ENCODE peak calls at places on chromosomes 6 and 20, in six cellular contexts. F is neuronal stem cell, H is H1, O is mesenchymal stem cell, M is IMR-90, T is trophoblast cell. Q is an unnamed sample.

GRCh38 chr6:38103921-38104320 is 284.4 kb downstream of the ZFAND3 start:
- DNase-seq in F (no peak), H (no peak), O (no peak), M (no peak), T (peak; percentile 5), Q (no peak)

GRCh38 chr6:16331328-16332174 is 93.2 kb downstream of the GMPR start:
- DNase-seq in F (peak; percentile 56), H (no peak), O (peak; percentile 88), M (peak; percentile 77), T (peak; percentile 80), Q (peak; percentile 74)

GRCh38 chr6:45969026-45969425 is 46.6 kb downstream of the CLIC5 start:
- DNase-seq in F (no peak), H (no peak), O (no peak), M (no peak), T (no peak), Q (no peak)

GRCh38 chr6:13848553-13849150 is 34.3 kb upstream of the MCUR1 start:
- DNase-seq in F (no peak), H (no peak), O (no peak), M (peak; percentile 37), T (no peak), Q (peak; percentile 32)

GRCh38 chr20:25048519-25048952 is 9.4 kb downstream of the ACSS1 start:
- DNase-seq in F (no peak), H (no peak), O (no peak), M (no peak), T (no peak), Q (no peak)

GRCh38 chr20:14597206-14597715 is 259.8 kb upstream of the FLRT3 start:
- DNase-seq in F (no peak), H (no peak), O (no peak), M (no peak), T (no peak), Q (no peak)

GRCh38 chr20:19781235-19781634 is 23.2 kb downstream of the RIN2 start:
- DNase-seq in F (no peak), H (no peak), O (peak; percentile 29), M (no peak), T (no peak), Q (no peak)

GRCh38 chr6:45461486-45461885 is 83.8 kb upstream of the SUPT3H start:
- DNase-seq in F (no peak), H (no peak), O (no peak), M (no peak), T (no peak), Q (no peak)

GRCh38 chr6:3757241-3757641 is 5.7 kb upstream of the PXDC1 start:
- DNase-seq in F (no peak), H (no peak), O (no peak), M (no peak), T (no peak), Q (no peak)

GRCh38 chr20:64145458-64146300 is 18.6 kb upstream of the MYT1 start:
- DNase-seq in F (no peak), H (no peak), O (no peak), M (no peak), T (no peak), Q (no peak)

GRCh38 chr6:157317129-157317814 is 6.0 kb downstream of the TMEM242 start:
- DNase-seq in F (no peak), H (no peak), O (peak; percentile 87), M (peak; percentile 92), T (peak; percentile 84), Q (no peak)

GRCh38 chr6:157246048-157246630 is 77.2 kb downstream of the TMEM242 start:
- DNase-seq in F (no peak), H (no peak), O (no peak), M (no peak), T (no peak), Q (no peak)

GRCh38 chr6:137581019-137581707 is 87.0 kb upstream of the OLIG3 start:
- DNase-seq in F (no peak), H (no peak), O (no peak), M (no peak), T (no peak), Q (no peak)

GRCh38 chr20:44692932-44693476 is 22.2 kb upstream of the CCN5 start:
- DNase-seq in F (no peak), H (peak; percentile 38), O (peak; percentile 97), M (peak; percentile 93), T (peak; percentile 98), Q (peak; percentile 58)

GRCh38 chr6:169491482-169491881 is 210.3 kb downstream of the WDR27 start:
- DNase-seq in F (no peak), H (no peak), O (no peak), M (no peak), T (no peak), Q (no peak)

GRCh38 chr6:107866606-107867301 is 42.6 kb upstream of the SCML4 start:
- DNase-seq in F (no peak), H (no peak), O (peak; percentile 44), M (peak; percentile 34), T (peak; percentile 76), Q (no peak)

GRCh38 chr6:140043357-140043756 is 668.9 kb upstream of the CITED2 start:
- DNase-seq in F (no peak), H (no peak), O (peak; percentile 85), M (peak; percentile 96), T (peak; percentile 48), Q (no peak)

GRCh38 chr6:139152088-139152891 is 17.4 kb downstream of the HECA start:
- DNase-seq in F (no peak), H (no peak), O (peak; percentile 54), M (peak; percentile 84), T (no peak), Q (no peak)

GRCh38 chr20:9955646-9956045 is 79.1 kb upstream of the ANKEF1 start:
- DNase-seq in F (no peak), H (no peak), O (no peak), M (no peak), T (no peak), Q (no peak)

GRCh38 chr20:50930139-50931047 is 844 bp downstream of the ADNP start:
- DNase-seq in F (peak; percentile 24), H (no peak), O (no peak), M (no peak), T (peak; percentile 46), Q (no peak)

GRCh38 chr6:95548188-95548837 is 29.0 kb upstream of the MANEA start:
- DNase-seq in F (no peak), H (no peak), O (no peak), M (no peak), T (no peak), Q (no peak)

GRCh38 chr20:47336013-47336754 is 20.3 kb downstream of the ZMYND8 start:
- DNase-seq in F (no peak), H (no peak), O (peak; percentile 53), M (peak; percentile 87), T (peak; percentile 17), Q (no peak)

GRCh38 chr6:11251553-11252358 is 19.3 kb upstream of the NEDD9 start:
- DNase-seq in F (no peak), H (no peak), O (peak; percentile 68), M (peak; percentile 64), T (peak; percentile 61), Q (no peak)

GRCh38 chr6:128929869-128930268 is 46.9 kb downstream of the LAMA2 start:
- DNase-seq in F (no peak), H (no peak), O (no peak), M (no peak), T (peak; percentile 37), Q (no peak)
- H3K14ac ChIP-seq in F (no peak overlapping the region), H (no peak overlapping the region), O (no peak overlapping the region), M (no peak overlapping the region), T (no peak overlapping the region), Q (no peak overlapping the region)

DNA sequence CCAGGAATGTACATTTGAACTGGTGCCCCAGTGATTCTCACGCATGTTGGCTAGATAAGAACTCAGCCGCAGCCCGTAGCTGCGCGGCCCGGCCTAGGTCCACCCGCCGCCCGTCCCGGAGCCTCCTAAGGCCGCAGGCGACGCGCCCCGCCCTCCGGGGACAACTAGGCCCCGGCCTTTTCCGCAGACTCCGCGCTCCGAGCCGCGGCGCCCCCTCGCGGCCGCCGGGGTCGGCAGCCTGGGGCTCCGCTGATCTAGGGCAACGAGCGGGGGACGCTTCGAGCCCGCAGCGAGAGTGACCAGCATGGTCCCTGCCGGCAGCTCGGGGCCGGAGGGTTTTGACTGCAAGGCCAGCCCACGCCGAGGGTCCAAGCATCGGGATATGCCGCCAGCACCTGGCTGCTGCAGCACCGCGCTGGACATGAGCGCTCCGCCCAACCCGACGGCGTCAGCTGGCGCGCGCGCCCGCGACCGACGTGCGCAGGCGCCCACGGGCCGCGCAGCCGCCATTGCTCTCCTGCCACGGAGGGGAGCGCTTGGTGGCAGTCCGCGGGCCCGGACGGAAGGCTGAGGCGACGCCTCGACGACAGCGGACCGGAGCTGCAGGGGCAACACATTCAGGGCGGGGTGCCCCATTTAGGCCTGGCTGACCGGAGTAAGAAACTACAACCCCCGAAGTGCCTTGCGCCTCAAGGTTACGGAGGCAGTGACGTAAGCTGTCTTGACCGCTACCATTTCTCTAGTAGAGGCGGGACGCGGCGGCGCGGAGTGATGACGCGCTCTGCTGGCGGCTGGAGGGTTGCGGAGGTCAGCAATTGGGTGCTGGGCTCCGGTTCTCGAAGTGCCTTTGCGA is at the start of gene AP5S1:
- DNase-seq in F (peak; percentile 96), H (peak; percentile 89), O (peak; percentile 97), M (peak; percentile 96), T (peak; percentile 98), Q (peak; percentile 98)
- H2BK5ac ChIP-seq in F (peak within 1 kb of the TSS; percentile 91), H (peak within 1 kb of the TSS; percentile 95), O (peak within 1 kb of the TSS; percentile 93), M (peak within 1 kb of the TSS; percentile 98), T (peak within 1 kb of the TSS; percentile 98), Q (no peak within 1 kb of the TSS)

GRCh38 chr6:125826695-125827463 is 36.1 kb downstream of the NCOA7 start:
- DNase-seq in F (no peak), H (no peak), O (no peak), M (no peak), T (no peak), Q (no peak)
- H3K14ac ChIP-seq in F (no peak overlapping the region), H (no peak overlapping the region), O (no peak overlapping the region), M (no peak overlapping the region), T (no peak overlapping the region), Q (no peak overlapping the region)

DNA sequence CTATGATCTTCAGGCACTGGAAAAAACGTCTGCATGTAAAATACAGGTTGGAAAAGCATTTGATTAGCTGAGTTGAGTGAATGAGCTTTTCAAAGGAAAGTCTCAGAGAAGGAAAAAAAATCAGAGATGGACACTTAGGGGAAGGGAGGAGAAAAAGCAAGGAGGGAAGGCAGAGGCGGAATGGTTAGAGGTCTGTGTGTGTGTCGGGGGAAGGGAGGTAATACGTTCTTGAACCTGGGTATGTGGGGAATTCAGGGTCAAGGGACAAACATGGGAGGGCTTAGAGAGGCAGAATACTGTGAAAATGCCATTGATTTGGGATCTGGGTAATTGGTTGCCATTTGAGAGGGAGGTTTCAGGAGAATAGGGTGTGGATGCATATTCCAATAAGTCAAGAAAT is 5.1 kb downstream of the PRRT1 start:
- DNase-seq in F (no peak), H (no peak), O (no peak), M (no peak), T (no peak), Q (no peak)
- H2BK5ac ChIP-seq in F (no peak overlapping the region), H (no peak overlapping the region), O (no peak overlapping the region), M (no peak overlapping the region), T (no peak overlapping the region), Q (no peak overlapping the region)

DNA sequence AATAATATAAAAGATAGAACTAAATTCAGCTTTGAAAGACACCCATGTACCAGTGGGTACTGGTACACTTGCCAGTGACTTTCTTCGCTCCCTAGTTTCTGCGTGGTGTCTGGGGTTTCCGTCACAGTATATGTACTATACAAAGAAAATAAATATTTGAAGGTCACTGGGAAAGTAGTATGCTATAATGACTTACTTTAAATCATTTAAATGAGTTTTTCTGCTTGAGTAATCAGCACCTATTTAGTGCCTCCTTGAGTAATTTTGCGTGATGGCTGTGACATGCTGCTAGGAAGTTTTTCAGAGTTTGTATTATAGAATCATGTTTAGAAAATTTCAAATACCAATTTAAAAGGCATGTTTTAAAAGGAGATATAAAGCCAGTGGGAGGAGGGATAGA is 3.2 kb upstream of the CTCFL start:
- DNase-seq in F (no peak), H (no peak), O (no peak), M (no peak), T (no peak), Q (no peak)
- H3K14ac ChIP-seq in F (no peak overlapping the region), H (no peak overlapping the region), O (no peak overlapping the region), M (no peak overlapping the region), T (no peak overlapping the region), Q (no peak overlapping the region)

GRCh38 chr20:53937330-53937729 is 133.1 kb downstream of the BCAS1 start:
- DNase-seq in F (no peak), H (no peak), O (no peak), M (no peak), T (no peak), Q (no peak)
- H2BK5ac ChIP-seq in F (no peak overlapping the region), H (no peak overlapping the region), O (no peak overlapping the region), M (no peak overlapping the region), T (no peak overlapping the region), Q (no peak overlapping the region)